ENCODE peak calls at places on chromosomes 12 and 14, in six cellular contexts. D is pancreas; A is WERI-Rb-1; X is activated naive CD4-positive, alpha-beta T cell treated with anti-CD3 and anti-CD28 coated beads, Interleukin-2, amount 10 ng/mL, durations not matched to agents 7 days and 5 days; C is substantia nigra; Q is CD4-positive, CD25-positive, alpha-beta regulatory T cell. O is an unnamed sample.
A peak's percentile ranks its signal among the peaks of the same experiment; 100 is the strongest.

GRCh38 chr14:67735361-67735921 is 33.8 kb downstream of the RDH12 start:
- DNase-seq in D (peak; percentile 33), A (no peak), X (no peak), C (no peak), Q (no peak), O (no peak)

GRCh38 chr14:38951451-38951850 is 151.6 kb downstream of the SEC23A start:
- DNase-seq in D (no peak), A (no peak), X (no peak), C (no peak), Q (no peak), O (no peak)

GRCh38 chr12:29782821-29783772 is 645 bp downstream of the TMTC1 start:
- DNase-seq in D (peak; percentile 31), A (peak; percentile 30), X (no peak), C (peak; percentile 31), Q (no peak), O (peak; percentile 21)

GRCh38 chr12:45558353-45558752 is 171.2 kb upstream of the ARID2 start:
- DNase-seq in D (no peak), A (no peak), X (no peak), C (no peak), Q (no peak), O (no peak)

GRCh38 chr12:11794311-11794710 is 144.8 kb downstream of the ETV6 start:
- DNase-seq in D (no peak), A (no peak), X (no peak), C (no peak), Q (no peak), O (no peak)

GRCh38 chr12:120230326-120230973 is 29.5 kb upstream of the RPLP0 start:
- DNase-seq in D (no peak), A (peak; percentile 94), X (no peak), C (no peak), Q (no peak), O (peak; percentile 61)

GRCh38 chr14:52014601-52015267 is 25.4 kb downstream of the RTRAF start:
- DNase-seq in D (no peak), A (no peak), X (no peak), C (no peak), Q (no peak), O (no peak)

GRCh38 chr12:80582431-80582830 is 125.0 kb upstream of the MYF6 start:
- DNase-seq in D (no peak), A (no peak), X (no peak), C (no peak), Q (no peak), O (no peak)

GRCh38 chr14:53190938-53191337 is 37.8 kb upstream of the DDHD1 start:
- DNase-seq in D (no peak), A (no peak), X (no peak), C (no peak), Q (no peak), O (no peak)

GRCh38 chr14:77580477-77580876 is 36.0 kb downstream of the SPTLC2 start:
- DNase-seq in D (no peak), A (no peak), X (no peak), C (no peak), Q (no peak), O (no peak)

GRCh38 chr12:108980831-108981618 is 39.8 kb downstream of the SVOP start:
- DNase-seq in D (no peak), A (no peak), X (no peak), C (no peak), Q (no peak), O (no peak)

GRCh38 chr14:105502446-105503295 is 11.6 kb downstream of the TEDC1 start:
- DNase-seq in D (no peak), A (no peak), X (no peak), C (no peak), Q (no peak), O (no peak)

GRCh38 chr12:25839470-25839869 is 119.0 kb upstream of the RASSF8 start:
- DNase-seq in D (no peak), A (no peak), X (no peak), C (no peak), Q (no peak), O (no peak)

GRCh38 chr12:127383281-127383680 is 883.7 kb upstream of the TMEM132C start:
- DNase-seq in D (no peak), A (no peak), X (no peak), C (no peak), Q (no peak), O (no peak)

GRCh38 chr12:32586390-32586789 is 92.7 kb upstream of the DNM1L start:
- DNase-seq in D (no peak), A (no peak), X (no peak), C (no peak), Q (no peak), O (no peak)

GRCh38 chr12:3092770-3093169 is 15.6 kb downstream of the TSPAN9 start:
- DNase-seq in D (no peak), A (no peak), X (no peak), C (no peak), Q (no peak), O (no peak)

GRCh38 chr12:110780448-110780847 is 37.8 kb upstream of the PPP1CC start:
- DNase-seq in D (no peak), A (no peak), X (peak; percentile 73), C (no peak), Q (no peak), O (no peak)

GRCh38 chr12:131721548-131721947 is 10.7 kb downstream of the SFSWAP start:
- DNase-seq in D (no peak), A (no peak), X (no peak), C (no peak), Q (no peak), O (no peak)

GRCh38 chr12:64004639-64005038 is 160.1 kb downstream of the SRGAP1 start:
- DNase-seq in D (no peak), A (no peak), X (no peak), C (no peak), Q (no peak), O (no peak)

GRCh38 chr14:95564060-95564459 is 29.2 kb downstream of the GLRX5 start:
- DNase-seq in D (peak; percentile 83), A (no peak), X (no peak), C (no peak), Q (no peak), O (no peak)

GRCh38 chr14:67583711-67584644 is 16.1 kb downstream of the PIGH start:
- DNase-seq in D (no peak), A (peak; percentile 51), X (peak; percentile 55), C (no peak), Q (peak; percentile 23), O (peak; percentile 51)

GRCh38 chr14:75513911-75514672 is 8.2 kb upstream of the BATF start:
- DNase-seq in D (no peak), A (no peak), X (no peak), C (no peak), Q (peak; percentile 39), O (no peak)

GRCh38 chr12:114361545-114361944 is 44.4 kb downstream of the TBX5 start:
- DNase-seq in D (no peak), A (no peak), X (no peak), C (no peak), Q (no peak), O (no peak)

GRCh38 chr14:98172243-98172778 is 1099.7 kb downstream of the BCL11B start:
- DNase-seq in D (no peak), A (no peak), X (no peak), C (no peak), Q (no peak), O (no peak)

GRCh38 chr14:20679907-20680306 is 4.5 kb upstream of the RNASE4 start:
- DNase-seq in D (peak; percentile 60), A (no peak), X (peak; percentile 33), C (no peak), Q (peak; percentile 20), O (no peak)

GRCh38 chr14:64795921-64796320 is 83.8 kb downstream of the SPTB start:
- DNase-seq in D (no peak), A (no peak), X (no peak), C (no peak), Q (no peak), O (no peak)

GRCh38 chr14:32588448-32589320 is 259.6 kb downstream of the AKAP6 start:
- DNase-seq in D (no peak), A (peak; percentile 16), X (peak; percentile 23), C (no peak), Q (no peak), O (no peak)

GRCh38 chr14:67837011-67837624 is 17.5 kb downstream of the RAD51B start:
- DNase-seq in D (no peak), A (peak; percentile 60), X (peak; percentile 62), C (no peak), Q (peak; percentile 46), O (peak; percentile 74)

GRCh38 chr12:96177013-96177412 is 17.2 kb upstream of the ELK3 start:
- DNase-seq in D (no peak), A (no peak), X (peak; percentile 73), C (no peak), Q (no peak), O (no peak)

GRCh38 chr14:97319691-97320090 is 522.5 kb downstream of the VRK1 start:
- DNase-seq in D (no peak), A (no peak), X (no peak), C (no peak), Q (no peak), O (no peak)

GRCh38 chr12:33116284-33116683 is 219.7 kb upstream of the PKP2 start:
- DNase-seq in D (no peak), A (no peak), X (no peak), C (no peak), Q (no peak), O (no peak)

GRCh38 chr12:39145175-39145999 is 240.0 kb upstream of the CPNE8 start:
- DNase-seq in D (peak; percentile 74), A (no peak), X (peak; percentile 41), C (peak; percentile 22), Q (no peak), O (peak; percentile 16)

GRCh38 chr12:6752181-6752930 is 585 bp downstream of the MLF2 start:
- DNase-seq in D (no peak), A (peak; percentile 72), X (peak; percentile 61), C (no peak), Q (no peak), O (no peak)

GRCh38 chr12:59151243-59151642 is 230.9 kb upstream of the LRIG3 start:
- DNase-seq in D (no peak), A (no peak), X (no peak), C (no peak), Q (no peak), O (no peak)

GRCh38 chr14:92513966-92514843 is 624 bp downstream of the RIN3 start:
- DNase-seq in D (no peak), A (no peak), X (peak; percentile 56), C (no peak), Q (no peak), O (no peak)

O was measured in tibial nerve.